ENCODE peak calls at places on chromosomes 16 and 17, in five cellular contexts. One of them, this sample, is unnamed.

GRCh38 chr16:78489072-78489471 is 389.6 kb downstream of the WWOX start:
- DNase-seq in psoas muscle: no peak
- DNase-seq in A673: no peak
- DNase-seq in PC-3: no peak
- DNase-seq in heart right ventricle: no peak
- DNase-seq in this sample: no peak

GRCh38 chr16:89395150-89396142 is 94.9 kb downstream of the ANKRD11 start:
- DNase-seq in psoas muscle: peak; percentile 93
- DNase-seq in A673: peak; percentile 92
- DNase-seq in PC-3: peak; percentile 95
- DNase-seq in heart right ventricle: peak; percentile 79
- DNase-seq in this sample: peak; percentile 97

GRCh38 chr16:87333581-87334331 is 16.6 kb upstream of the C16orf95 start:
- DNase-seq in psoas muscle: peak; percentile 39
- DNase-seq in A673: no peak
- DNase-seq in PC-3: no peak
- DNase-seq in heart right ventricle: peak; percentile 10
- DNase-seq in this sample: no peak

GRCh38 chr16:27108826-27109665 is 42.3 kb downstream of the C16orf82 start:
- DNase-seq in psoas muscle: no peak
- DNase-seq in A673: no peak
- DNase-seq in PC-3: no peak
- DNase-seq in heart right ventricle: no peak
- DNase-seq in this sample: no peak

GRCh38 chr17:82876602-82877391 is 37.0 kb upstream of the ZNF750 start:
- DNase-seq in psoas muscle: peak; percentile 91
- DNase-seq in A673: peak; percentile 17
- DNase-seq in PC-3: peak; percentile 55
- DNase-seq in heart right ventricle: peak; percentile 77
- DNase-seq in this sample: peak; percentile 97

GRCh38 chr17:66724581-66725341 is 110.2 kb upstream of the CACNG5 start:
- DNase-seq in psoas muscle: peak; percentile 51
- DNase-seq in A673: no peak
- DNase-seq in PC-3: peak; percentile 47
- DNase-seq in heart right ventricle: no peak
- DNase-seq in this sample: no peak

GRCh38 chr16:1917056-1917664 is 1.1 kb downstream of the HS3ST6 start:
- DNase-seq in psoas muscle: no peak
- DNase-seq in A673: no peak
- DNase-seq in PC-3: no peak
- DNase-seq in heart right ventricle: no peak
- DNase-seq in this sample: peak; percentile 25

GRCh38 chr16:55567382-55567781 is 898 bp downstream of the CAPNS2 start:
- DNase-seq in psoas muscle: no peak
- DNase-seq in A673: no peak
- DNase-seq in PC-3: no peak
- DNase-seq in heart right ventricle: no peak
- DNase-seq in this sample: peak; percentile 11

GRCh38 chr16:57141822-57142631 is 43.8 kb downstream of the PSME3IP1 start:
- DNase-seq in psoas muscle: no peak
- DNase-seq in A673: peak; percentile 81
- DNase-seq in PC-3: no peak
- DNase-seq in heart right ventricle: no peak
- DNase-seq in this sample: no peak

GRCh38 chr16:23694707-23695373 is 16.2 kb downstream of the PLK1 start:
- DNase-seq in psoas muscle: no peak
- DNase-seq in A673: no peak
- DNase-seq in PC-3: no peak
- DNase-seq in heart right ventricle: no peak
- DNase-seq in this sample: no peak

GRCh38 chr17:64006361-64007088 is 8.4 kb downstream of the PRR29 start:
- DNase-seq in psoas muscle: peak; percentile 81
- DNase-seq in A673: no peak
- DNase-seq in PC-3: no peak
- DNase-seq in heart right ventricle: peak; percentile 80
- DNase-seq in this sample: no peak

GRCh38 chr17:40550608-40551007 is 14.7 kb downstream of the CCR7 start:
- DNase-seq in psoas muscle: peak; percentile 75
- DNase-seq in A673: no peak
- DNase-seq in PC-3: no peak
- DNase-seq in heart right ventricle: peak; percentile 69
- DNase-seq in this sample: no peak

GRCh38 chr16:68378436-68379415 is 67.9 kb downstream of the PRMT7 start:
- DNase-seq in psoas muscle: no peak
- DNase-seq in A673: no peak
- DNase-seq in PC-3: no peak
- DNase-seq in heart right ventricle: no peak
- DNase-seq in this sample: no peak

GRCh38 chr17:77019955-77020379 is 120.8 kb upstream of the SEC14L1 start:
- DNase-seq in psoas muscle: no peak
- DNase-seq in A673: no peak
- DNase-seq in PC-3: no peak
- DNase-seq in heart right ventricle: no peak
- DNase-seq in this sample: no peak

GRCh38 chr16:55035037-55035436 is 104.4 kb downstream of the IRX5 start:
- DNase-seq in psoas muscle: no peak
- DNase-seq in A673: peak; percentile 68
- DNase-seq in PC-3: peak; percentile 3
- DNase-seq in heart right ventricle: peak; percentile 37
- DNase-seq in this sample: peak; percentile 41

GRCh38 chr17:28865946-28866752 is 11.3 kb downstream of the ERAL1 start:
- DNase-seq in psoas muscle: no peak
- DNase-seq in A673: peak; percentile 36
- DNase-seq in PC-3: no peak
- DNase-seq in heart right ventricle: no peak
- DNase-seq in this sample: no peak

GRCh38 chr17:65656390-65657250 is 95.2 kb upstream of the AXIN2 start:
- DNase-seq in psoas muscle: no peak
- DNase-seq in A673: no peak
- DNase-seq in PC-3: no peak
- DNase-seq in heart right ventricle: no peak
- DNase-seq in this sample: no peak

GRCh38 chr17:11671151-11671550 is 72.9 kb downstream of the DNAH9 start:
- DNase-seq in psoas muscle: no peak
- DNase-seq in A673: peak; percentile 84
- DNase-seq in PC-3: no peak
- DNase-seq in heart right ventricle: no peak
- DNase-seq in this sample: no peak

GRCh38 chr17:50035421-50035879 is 20.5 kb upstream of the ITGA3 start:
- DNase-seq in psoas muscle: no peak
- DNase-seq in A673: no peak
- DNase-seq in PC-3: no peak
- DNase-seq in heart right ventricle: no peak
- DNase-seq in this sample: no peak

GRCh38 chr17:49986396-49987289 is 8.4 kb downstream of the DLX3 start:
- DNase-seq in psoas muscle: no peak
- DNase-seq in A673: no peak
- DNase-seq in PC-3: no peak
- DNase-seq in heart right ventricle: no peak
- DNase-seq in this sample: no peak

GRCh38 chr17:55601874-55602364 is 90.7 kb upstream of the SMIM36 start:
- DNase-seq in psoas muscle: no peak
- DNase-seq in A673: peak; percentile 68
- DNase-seq in PC-3: peak; percentile 77
- DNase-seq in heart right ventricle: no peak
- DNase-seq in this sample: peak; percentile 15

GRCh38 chr17:68591583-68591982 is 9.6 kb downstream of the FAM20A start:
- DNase-seq in psoas muscle: peak; percentile 80
- DNase-seq in A673: no peak
- DNase-seq in PC-3: peak; percentile 50
- DNase-seq in heart right ventricle: peak; percentile 31
- DNase-seq in this sample: no peak

GRCh38 chr16:30142672-30143346 is 19.8 kb upstream of the MAPK3 start:
- DNase-seq in psoas muscle: no peak
- DNase-seq in A673: no peak
- DNase-seq in PC-3: peak; percentile 20
- DNase-seq in heart right ventricle: no peak
- DNase-seq in this sample: no peak

GRCh38 chr16:86455116-86455515 is 55.2 kb upstream of the FOXF1 start:
- DNase-seq in psoas muscle: no peak
- DNase-seq in A673: no peak
- DNase-seq in PC-3: no peak
- DNase-seq in heart right ventricle: no peak
- DNase-seq in this sample: no peak

GRCh38 chr16:19860146-19861030 is 24.3 kb downstream of the GPRC5B start:
- DNase-seq in psoas muscle: no peak
- DNase-seq in A673: no peak
- DNase-seq in PC-3: peak; percentile 76
- DNase-seq in heart right ventricle: no peak
- DNase-seq in this sample: peak; percentile 64

GRCh38 chr17:78861229-78861628 is 20.6 kb upstream of the USP36 start:
- DNase-seq in psoas muscle: no peak
- DNase-seq in A673: no peak
- DNase-seq in PC-3: no peak
- DNase-seq in heart right ventricle: no peak
- DNase-seq in this sample: no peak
- H3K4me1 ChIP-seq in psoas muscle: peaks cover 7% of the 10 kb centered on the region
- H3K4me1 ChIP-seq in A673: no peaks in the 10 kb centered on the region
- H3K4me1 ChIP-seq in PC-3: peaks cover 23% of the 10 kb centered on the region
- H3K4me1 ChIP-seq in heart right ventricle: peaks cover 21% of the 10 kb centered on the region
- H3K4me1 ChIP-seq in this sample: no peaks in the 10 kb centered on the region

GRCh38 chr16:73046484-73047214 is 1.3 kb downstream of the ZFHX3 start:
- DNase-seq in psoas muscle: no peak
- DNase-seq in A673: no peak
- DNase-seq in PC-3: peak; percentile 36
- DNase-seq in heart right ventricle: no peak
- DNase-seq in this sample: peak; percentile 30
- H3K4me1 ChIP-seq in psoas muscle: peaks cover 79% of the 10 kb centered on the region
- H3K4me1 ChIP-seq in A673: peaks cover 55% of the 10 kb centered on the region
- H3K4me1 ChIP-seq in PC-3: peaks cover 60% of the 10 kb centered on the region
- H3K4me1 ChIP-seq in heart right ventricle: peaks cover 77% of the 10 kb centered on the region
- H3K4me1 ChIP-seq in this sample: peaks cover 86% of the 10 kb centered on the region

GRCh38 chr16:85231959-85232358 is 119.7 kb upstream of the CIBAR2 start:
- DNase-seq in psoas muscle: peak; percentile 72
- DNase-seq in A673: no peak
- DNase-seq in PC-3: no peak
- DNase-seq in heart right ventricle: peak; percentile 55
- DNase-seq in this sample: no peak

GRCh38 chr16:85232369-85233142 is 120.3 kb upstream of the CIBAR2 start:
- DNase-seq in psoas muscle: no peak
- DNase-seq in A673: no peak
- DNase-seq in PC-3: no peak
- DNase-seq in heart right ventricle: no peak
- DNase-seq in this sample: no peak

GRCh38 chr16:85235988-85236831 is 123.9 kb upstream of the CIBAR2 start:
- DNase-seq in psoas muscle: no peak
- DNase-seq in A673: no peak
- DNase-seq in PC-3: no peak
- DNase-seq in heart right ventricle: no peak
- DNase-seq in this sample: peak; percentile 56

GRCh38 chr16:85233520-85233919 is 121.2 kb upstream of the CIBAR2 start:
- DNase-seq in psoas muscle: no peak
- DNase-seq in A673: no peak
- DNase-seq in PC-3: no peak
- DNase-seq in heart right ventricle: no peak
- DNase-seq in this sample: no peak

GRCh38 chr16:85234310-85235235 is 122.3 kb upstream of the CIBAR2 start:
- DNase-seq in psoas muscle: peak; percentile 76
- DNase-seq in A673: peak; percentile 93
- DNase-seq in PC-3: no peak
- DNase-seq in heart right ventricle: peak; percentile 76
- DNase-seq in this sample: peak; percentile 52
- H3K4me1 ChIP-seq in psoas muscle: peaks cover 31% of the 10 kb centered on the region
- H3K4me1 ChIP-seq in A673: peaks cover 65% of the 10 kb centered on the region
- H3K4me1 ChIP-seq in PC-3: no peaks in the 10 kb centered on the region
- H3K4me1 ChIP-seq in heart right ventricle: peaks cover 56% of the 10 kb centered on the region
- H3K4me1 ChIP-seq in this sample: peaks cover 45% of the 10 kb centered on the region

DNA sequence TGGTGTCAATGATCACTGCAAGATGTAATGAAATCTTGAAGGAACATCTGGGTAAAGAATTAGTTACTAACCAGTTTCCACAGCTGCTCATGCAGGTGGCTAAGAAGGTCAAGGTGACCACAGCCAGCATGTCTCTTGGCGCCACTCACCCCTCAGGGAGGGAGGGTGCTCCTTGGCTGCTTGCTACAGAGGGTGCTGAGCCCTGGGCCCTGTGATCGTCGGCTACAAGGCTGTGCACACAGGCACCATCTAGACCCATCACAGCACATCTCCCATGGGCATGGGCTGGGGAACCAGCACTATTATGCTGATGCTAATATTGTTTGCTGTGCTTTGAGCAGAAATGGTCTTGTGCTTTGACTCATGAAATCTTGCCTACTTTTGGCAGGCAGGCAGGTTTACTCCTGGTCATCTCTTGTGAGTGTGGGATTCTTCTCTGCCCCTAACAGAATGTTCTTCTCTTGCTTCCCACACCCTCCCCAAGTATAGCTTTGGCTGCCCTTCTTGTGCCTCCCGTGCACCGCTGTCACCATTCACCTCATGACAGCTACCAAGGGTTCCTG is 36.4 kb downstream of the TXNDC11 start:
- DNase-seq in psoas muscle: peak; percentile 83
- DNase-seq in A673: no peak
- DNase-seq in PC-3: no peak
- DNase-seq in heart right ventricle: peak; percentile 32
- DNase-seq in this sample: peak; percentile 34
- H3K4me1 ChIP-seq in psoas muscle: peaks cover 49% of the 10 kb centered on the region
- H3K4me1 ChIP-seq in A673: no peaks in the 10 kb centered on the region
- H3K4me1 ChIP-seq in PC-3: peaks cover 9% of the 10 kb centered on the region
- H3K4me1 ChIP-seq in heart right ventricle: peaks cover 47% of the 10 kb centered on the region
- H3K4me1 ChIP-seq in this sample: peaks cover 29% of the 10 kb centered on the region

DNA sequence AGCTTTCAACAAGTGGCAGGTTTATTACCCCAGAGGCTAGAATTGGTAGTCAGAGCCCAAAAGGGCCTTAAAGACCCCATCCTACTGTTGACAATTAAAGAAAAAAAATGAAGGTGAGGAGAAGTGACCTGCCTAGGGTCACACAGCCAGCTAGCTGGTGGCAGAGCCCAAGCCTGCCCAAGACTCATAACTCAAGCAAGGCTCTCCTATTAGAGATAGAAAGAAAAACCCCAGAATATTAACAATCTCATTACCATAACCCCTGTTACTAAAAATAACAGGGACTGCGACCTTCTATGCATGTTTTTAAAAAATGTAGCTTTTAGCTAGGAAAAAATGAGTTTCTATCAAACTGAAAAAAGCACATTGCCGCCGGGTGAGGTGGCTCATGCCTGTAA is 14.0 kb downstream of the HSPB9 start:
- DNase-seq in psoas muscle: no peak
- DNase-seq in A673: no peak
- DNase-seq in PC-3: no peak
- DNase-seq in heart right ventricle: no peak
- DNase-seq in this sample: no peak
- H3K4me1 ChIP-seq in psoas muscle: peaks cover 95% of the 10 kb centered on the region
- H3K4me1 ChIP-seq in A673: no peaks in the 10 kb centered on the region
- H3K4me1 ChIP-seq in PC-3: no peaks in the 10 kb centered on the region
- H3K4me1 ChIP-seq in heart right ventricle: peaks cover 100% of the 10 kb centered on the region
- H3K4me1 ChIP-seq in this sample: peaks cover 89% of the 10 kb centered on the region

This sample was measured in thyroid gland.